ENCODE peak calls at places on chromosomes 16 and 17, in eight cellular contexts. Z, O, F, N, I, A, H and R are unnamed samples.
A peak's percentile ranks its signal among the peaks of the same experiment; 100 is the strongest.

GRCh38 chr16:4904942-4905615 is 31.9 kb downstream of the PPL start:
- DNase-seq in H (no peak), F (no peak), N (no peak), Z (no peak), O (no peak), A (no peak), I (no peak), R (no peak)

GRCh38 chr16:84137287-84137686 is 7.7 kb downstream of the HSDL1 start:
- DNase-seq in H (no peak), Z (no peak), I (no peak), N (no peak), A (no peak), O (no peak), F (no peak), R (no peak)

GRCh38 chr17:73841431-73842060 is 197.3 kb upstream of the SDK2 start:
- DNase-seq in I (no peak), A (peak; percentile 48), F (no peak), H (no peak), N (peak; percentile 60), Z (no peak), O (no peak), R (no peak)

GRCh38 chr17:73757324-73757942 is 113.2 kb upstream of the SDK2 start:
- DNase-seq in F (no peak), I (no peak), N (no peak), Z (no peak), O (no peak), H (no peak), A (no peak), R (no peak)

GRCh38 chr16:84368327-84368996 is at the start of gene ATP2C2:
- DNase-seq in F (no peak), N (no peak), Z (no peak), I (no peak), H (no peak), A (no peak), O (peak; percentile 92), R (no peak)

GRCh38 chr17:4986403-4986802 is 1.1 kb downstream of the CAMTA2 start:
- DNase-seq in I (no peak), A (peak; percentile 44), Z (no peak), N (no peak), F (no peak), H (no peak), O (no peak), R (no peak)

GRCh38 chr16:23383881-23384280 is 69.1 kb downstream of the COG7 start:
- DNase-seq in O (no peak), A (no peak), H (no peak), Z (no peak), F (no peak), I (no peak), N (no peak), R (no peak)

GRCh38 chr16:79261461-79261860 is 339.1 kb downstream of the MAF start:
- DNase-seq in O (peak; percentile 70), Z (no peak), A (no peak), H (no peak), I (no peak), F (no peak), N (peak; percentile 22), R (peak; percentile 28)

GRCh38 chr17:50943575-50943933 is 77.4 kb upstream of the TOB1 start:
- DNase-seq in H (no peak), Z (no peak), A (no peak), I (no peak), O (peak; percentile 51), N (no peak), F (peak; percentile 43), R (no peak)
- H3K4me3 ChIP-seq in H (no peak overlapping the region), Z (no peak overlapping the region), A (no peak overlapping the region), I (peak overlapping the region; percentile 72), O (no peak overlapping the region), N (peak overlapping the region; percentile 53), F (peak overlapping the region; percentile 39), R (no peak overlapping the region)

GRCh38 chr16:89912627-89913026 is 6.0 kb upstream of the MC1R start:
- DNase-seq in A (no peak), F (peak; percentile 64), O (no peak), N (no peak), H (no peak), Z (no peak), I (no peak), R (no peak)

GRCh38 chr16:89915303-89916232 is 3.1 kb upstream of the MC1R start:
- DNase-seq in I (no peak), A (no peak), H (no peak), F (peak; percentile 62), Z (no peak), N (no peak), O (no peak), R (no peak)

GRCh38 chr16:89911375-89911774 is 7.3 kb upstream of the MC1R start:
- DNase-seq in F (peak; percentile 64), A (no peak), Z (no peak), I (no peak), N (no peak), O (no peak), H (no peak), R (no peak)

GRCh38 chr16:89912143-89912542 is 6.5 kb upstream of the MC1R start:
- DNase-seq in F (peak; percentile 62), O (no peak), I (no peak), A (no peak), N (no peak), Z (no peak), H (no peak), R (no peak)

GRCh38 chr16:89913408-89914387 is 5.0 kb upstream of the MC1R start:
- DNase-seq in O (no peak), N (no peak), I (no peak), H (no peak), F (no peak), Z (no peak), A (no peak), R (no peak)
- H3K4me3 ChIP-seq in O (no peak overlapping the region), N (no peak overlapping the region), I (no peak overlapping the region), H (no peak overlapping the region), F (no peak overlapping the region), Z (no peak overlapping the region), A (no peak overlapping the region), R (no peak overlapping the region)

GRCh38 chr16:2158262-2158638 is 2.7 kb downstream of the TRAF7 start:
- DNase-seq in F (no peak), Z (no peak), A (no peak), H (no peak), I (no peak), O (no peak), N (no peak), R (no peak)
- H3K4me3 ChIP-seq in F (peak overlapping the region; percentile 72), Z (no peak overlapping the region), A (no peak overlapping the region), H (peak overlapping the region; percentile 93), I (no peak overlapping the region), O (no peak overlapping the region), N (no peak overlapping the region), R (no peak overlapping the region)

GRCh38 chr17:55155867-55156560 is 108.7 kb upstream of the HLF start:
- DNase-seq in O (no peak), Z (no peak), H (no peak), A (no peak), I (no peak), N (no peak), F (no peak), R (no peak)

GRCh38 chr17:55159251-55159650 is 105.5 kb upstream of the HLF start:
- DNase-seq in I (no peak), Z (no peak), F (no peak), H (peak; percentile 38), N (no peak), A (peak; percentile 44), O (no peak), R (no peak)

GRCh38 chr17:55158439-55158838 is 106.3 kb upstream of the HLF start:
- DNase-seq in A (no peak), I (no peak), Z (no peak), H (no peak), F (no peak), O (no peak), N (peak; percentile 10), R (no peak)

GRCh38 chr17:55154101-55154500 is 110.7 kb upstream of the HLF start:
- DNase-seq in N (no peak), H (no peak), A (no peak), F (no peak), I (no peak), Z (no peak), O (no peak), R (no peak)

DNA sequence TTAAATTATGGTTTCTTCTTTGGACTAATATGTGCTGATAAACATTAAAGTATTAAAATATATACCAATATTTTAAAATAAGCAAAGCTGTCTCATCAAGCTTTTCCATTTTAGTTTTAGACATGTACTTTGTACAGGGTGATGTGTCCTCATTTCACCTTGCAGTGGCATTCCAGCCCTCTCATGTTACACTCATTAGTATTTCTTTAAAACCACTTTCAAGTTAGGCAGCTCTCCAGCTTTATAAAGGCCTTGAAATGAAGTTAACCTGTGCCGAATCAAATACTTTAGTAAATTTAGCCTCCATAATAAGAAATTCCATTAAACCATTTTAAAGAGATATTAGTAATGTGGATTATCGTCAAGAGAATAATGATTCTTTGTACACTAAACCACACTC is 107.6 kb upstream of the HLF start:
- DNase-seq in A (peak; percentile 37), Z (no peak), O (no peak), N (no peak), I (no peak), F (no peak), H (no peak), R (no peak)
- H3K4me3 ChIP-seq in A (no peak overlapping the region), Z (no peak overlapping the region), O (no peak overlapping the region), N (no peak overlapping the region), I (no peak overlapping the region), F (no peak overlapping the region), H (no peak overlapping the region), R (no peak overlapping the region)

DNA sequence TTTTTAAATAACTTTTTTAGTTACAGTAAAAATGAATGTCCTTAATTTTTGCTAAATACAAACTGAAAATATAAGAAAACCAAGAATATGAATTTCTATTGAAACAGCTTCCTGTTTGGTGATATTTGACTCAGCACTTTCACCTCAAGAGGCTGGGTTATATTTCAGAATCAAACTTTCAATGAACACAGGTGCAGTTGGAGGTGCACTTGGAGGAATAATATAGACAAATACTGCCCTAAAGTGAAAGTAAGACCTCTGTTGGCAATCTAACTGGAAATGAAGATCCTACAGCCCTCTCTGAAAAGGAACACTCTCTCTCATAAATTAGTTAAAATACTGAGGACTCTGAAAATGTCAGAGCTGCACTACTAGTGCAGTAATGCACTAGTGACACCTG is 106.2 kb downstream of the BRIP1 start:
- DNase-seq in O (no peak), A (no peak), Z (no peak), H (no peak), I (no peak), F (no peak), N (no peak), R (peak; percentile 11)
- H3K4me3 ChIP-seq in O (no peak overlapping the region), A (no peak overlapping the region), Z (no peak overlapping the region), H (no peak overlapping the region), I (no peak overlapping the region), F (no peak overlapping the region), N (no peak overlapping the region), R (no peak overlapping the region)

DNA sequence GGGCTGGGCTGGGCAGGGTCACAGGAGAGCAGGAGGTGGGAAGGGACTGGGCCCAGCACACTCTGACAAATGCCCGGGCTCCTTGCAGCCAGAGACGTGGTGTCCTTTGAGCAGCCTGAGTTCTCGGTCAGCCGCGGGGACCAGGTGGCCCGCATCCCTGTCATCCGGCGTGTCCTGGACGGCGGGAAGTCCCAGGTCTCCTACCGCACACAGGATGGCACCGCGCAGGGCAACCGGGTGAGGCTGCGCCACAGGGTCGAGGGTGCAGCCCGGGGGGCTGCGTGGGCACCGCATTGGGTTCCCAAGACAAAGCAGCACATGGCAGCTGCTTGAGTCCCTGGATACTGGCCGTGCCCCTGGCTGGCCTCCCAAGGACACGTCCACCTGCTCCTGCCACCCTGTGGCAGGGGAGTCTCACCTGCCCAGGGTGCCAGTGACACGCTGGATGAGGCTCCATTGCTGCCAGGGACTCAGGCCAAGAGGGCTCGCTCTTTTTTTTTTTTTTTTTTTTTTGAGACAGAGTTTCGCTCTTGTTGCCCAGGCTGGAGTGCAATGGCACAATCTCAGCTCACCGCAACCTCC is 21.3 kb downstream of the GALK1 start:
- DNase-seq in Z (no peak), A (no peak), F (no peak), O (no peak), I (no peak), N (no peak), H (no peak), R (no peak)
- H3K4me3 ChIP-seq in Z (no peak overlapping the region), A (no peak overlapping the region), F (no peak overlapping the region), O (no peak overlapping the region), I (no peak overlapping the region), N (no peak overlapping the region), H (no peak overlapping the region), R (no peak overlapping the region)